ENCODE peak calls at places on chromosomes 11 and 22, in eight cellular contexts. V is mucosa of descending colon, B is fibroblast of lung, N is A549, S is tibial artery, R is neural progenitor cell, X is colonic mucosa, C is dorsolateral prefrontal cortex. L is an unnamed sample.

GRCh38 chr11:13884159-13884799 is 78.2 kb upstream of the SPON1 start:
- DNase-seq in C (no peak), V (no peak), R (no peak), X (no peak), B (peak), N (no peak), S (no peak), L (no peak)

GRCh38 chr11:10990637-10991036 is 132.8 kb upstream of the ZBED5 start:
- DNase-seq in R (no peak), X (no peak), V (no peak), N (peak), B (peak), C (no peak), S (no peak), L (no peak)

GRCh38 chr11:134589155-134589554 is 177.1 kb upstream of the B3GAT1 start:
- DNase-seq in S (no peak), V (no peak), N (no peak), R (no peak), C (no peak), X (no peak), B (no peak), L (no peak)

GRCh38 chr11:66311470-66311964 is 5.3 kb downstream of the CD248 start:
- DNase-seq in V (no peak), B (no peak), X (no peak), S (no peak), N (no peak), C (no peak), R (no peak), L (no peak)

GRCh38 chr22:49370841-49371301 is 456.8 kb downstream of the BRD1 start:
- DNase-seq in X (peak), C (no peak), N (no peak), V (peak), R (no peak), S (peak), B (no peak), L (no peak)

GRCh38 chr22:28366856-28367255 is 312.8 kb downstream of the TTC28 start:
- DNase-seq in B (no peak), C (no peak), V (no peak), R (no peak), X (no peak), S (no peak), N (no peak), L (no peak)

GRCh38 chr22:25875461-25875860 is 133.5 kb downstream of the MYO18B start:
- DNase-seq in N (no peak), R (no peak), C (no peak), V (no peak), S (no peak), X (no peak), B (no peak), L (no peak)

GRCh38 chr11:69840371-69841169 is 21.4 kb upstream of the FGF3 start:
- DNase-seq in R (peak), X (no peak), B (no peak), N (no peak), V (no peak), C (no peak), S (peak), L (no peak)

GRCh38 chr11:33802414-33802950 is 28.2 kb upstream of the FBXO3 start:
- DNase-seq in R (peak), V (peak), S (peak), B (peak), N (peak), X (peak), C (peak), L (peak)

GRCh38 chr11:122155001-122155400 is 39.0 kb upstream of the BLID start:
- DNase-seq in S (no peak), R (no peak), B (no peak), C (no peak), V (no peak), N (no peak), X (no peak), L (no peak)
- TF ChIP-seq CTCF in S (no peak), R (no peak), B (no peak), C (no peak), V (no peak), N (no peak), X (no peak), L (no peak)

DNA sequence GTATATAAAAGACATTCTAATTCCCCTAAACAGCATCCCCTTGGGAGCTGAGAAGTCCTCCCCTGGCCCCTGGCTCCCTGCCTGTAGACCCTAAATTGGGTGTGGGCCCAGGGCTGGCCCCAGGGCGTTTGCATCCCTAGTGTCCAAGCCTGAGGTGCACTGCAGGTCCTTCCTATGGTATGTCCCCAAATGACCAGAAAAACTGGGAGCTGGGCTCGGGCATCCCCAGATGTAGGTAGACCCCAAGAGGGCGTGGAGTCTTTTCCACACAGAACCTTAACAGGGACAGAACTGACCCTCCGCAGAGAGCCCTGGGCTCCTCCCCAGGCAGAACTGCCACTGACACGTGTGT is 782 bp upstream of the OSBPL5 start:
- DNase-seq in B (no peak), S (peak), N (no peak), R (no peak), V (peak), C (no peak), X (no peak), L (no peak)
- H3K4me3 ChIP-seq in B (no peak), S (no peak), N (no peak), R (no peak), V (no peak), C (peak), X (no peak), L (no peak)

DNA sequence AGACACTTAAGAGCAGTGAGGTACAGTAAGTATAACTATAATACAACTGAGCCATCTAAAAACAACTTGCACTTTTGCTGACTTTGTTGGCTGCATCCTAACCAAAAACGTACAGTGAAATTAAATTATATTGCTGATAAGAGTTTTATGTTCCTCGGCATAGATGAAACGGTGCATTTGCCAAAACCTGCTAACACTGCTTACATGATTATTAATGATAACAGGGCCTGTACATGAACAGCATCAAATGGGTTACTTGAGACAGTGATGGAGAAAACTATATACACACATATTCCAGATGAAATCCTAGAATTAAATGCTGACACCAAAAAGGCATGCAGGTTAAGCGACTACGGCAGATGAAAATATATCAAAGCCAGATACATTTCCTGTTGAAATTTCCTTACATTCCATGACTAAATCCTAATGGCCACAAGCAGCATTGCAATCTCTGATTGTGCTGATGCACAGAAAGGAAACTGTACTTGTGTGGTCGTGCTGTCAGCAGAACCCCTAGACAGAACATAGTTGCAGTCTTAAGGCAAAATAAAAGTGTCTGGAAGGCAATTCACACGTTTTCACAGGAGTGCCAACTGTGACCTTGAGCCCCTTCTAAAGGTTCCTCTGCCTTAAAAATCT is 143.9 kb downstream of the CADM1 start:
- DNase-seq in C (no peak), N (no peak), R (no peak), X (no peak), S (no peak), V (no peak), B (peak), L (no peak)
- TF ChIP-seq CTCF in C (no peak), N (no peak), R (no peak), X (no peak), S (no peak), V (no peak), B (peak), L (peak)

GRCh38 chr22:46288846-46289243 is 7.8 kb upstream of the GTSE1 start:
- DNase-seq in V (no peak), B (no peak), S (no peak), C (no peak), X (no peak), N (no peak), R (no peak), L (no peak)
- H3K4me3 ChIP-seq in V (no peak), B (no peak), S (no peak), C (no peak), X (no peak), N (no peak), R (no peak), L (no peak)

DNA sequence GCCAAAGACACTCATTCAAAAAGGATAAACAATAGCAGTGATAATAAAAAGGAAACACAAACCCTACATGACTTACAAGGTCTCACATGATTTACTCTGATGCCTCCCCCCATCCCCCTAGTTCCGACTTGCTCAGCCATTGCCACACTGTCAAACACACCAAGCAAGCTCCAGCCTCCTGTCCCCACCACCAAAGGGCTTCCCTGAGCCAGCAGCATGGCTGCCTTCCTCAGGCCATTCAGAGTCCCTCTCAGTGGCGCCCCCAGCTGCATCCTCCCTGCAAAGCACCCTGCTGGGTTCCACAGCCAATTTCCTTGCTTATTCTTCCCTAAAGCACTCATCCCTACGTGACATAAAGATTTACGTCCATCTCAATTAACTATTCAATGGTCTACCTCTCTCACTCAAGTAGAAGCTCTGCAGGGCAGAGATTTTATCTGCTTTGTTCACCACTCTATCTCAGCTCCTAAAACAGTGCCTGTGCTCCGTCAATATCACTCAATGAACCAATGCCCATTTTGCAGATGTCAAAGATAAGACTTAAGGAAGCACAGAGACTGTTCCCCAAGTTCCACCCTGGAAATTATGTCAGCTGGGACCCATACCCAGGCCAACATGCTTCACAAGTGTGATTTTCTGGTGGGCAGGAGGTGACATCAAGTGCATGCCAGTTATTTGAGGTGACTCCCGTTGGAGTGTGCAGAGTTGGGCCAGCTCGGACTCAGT is 106.9 kb downstream of the SYN3 start:
- DNase-seq in N (no peak), C (no peak), R (peak), X (no peak), B (no peak), S (no peak), V (no peak), L (no peak)
- TF ChIP-seq CTCF in N (no peak), C (no peak), R (peak), X (no peak), B (no peak), S (no peak), V (no peak), L (no peak)

GRCh38 chr11:72583177-72583553 is 91.1 kb downstream of the PDE2A start:
- DNase-seq in C (peak), R (no peak), N (no peak), V (no peak), S (peak), X (no peak), B (no peak), L (no peak)

GRCh38 chr11:72584933-72585597 is 89.2 kb downstream of the PDE2A start:
- DNase-seq in S (no peak), X (no peak), R (no peak), B (no peak), V (no peak), N (no peak), C (peak), L (no peak)

GRCh38 chr11:72582206-72583176 is 91.7 kb downstream of the PDE2A start:
- DNase-seq in B (no peak), X (no peak), V (no peak), R (no peak), C (peak), S (peak), N (no peak), L (no peak)

GRCh38 chr11:72584293-72584921 is 89.8 kb downstream of the PDE2A start:
- DNase-seq in R (peak), S (peak), N (no peak), X (peak), B (peak), V (peak), C (peak), L (peak)

DNA sequence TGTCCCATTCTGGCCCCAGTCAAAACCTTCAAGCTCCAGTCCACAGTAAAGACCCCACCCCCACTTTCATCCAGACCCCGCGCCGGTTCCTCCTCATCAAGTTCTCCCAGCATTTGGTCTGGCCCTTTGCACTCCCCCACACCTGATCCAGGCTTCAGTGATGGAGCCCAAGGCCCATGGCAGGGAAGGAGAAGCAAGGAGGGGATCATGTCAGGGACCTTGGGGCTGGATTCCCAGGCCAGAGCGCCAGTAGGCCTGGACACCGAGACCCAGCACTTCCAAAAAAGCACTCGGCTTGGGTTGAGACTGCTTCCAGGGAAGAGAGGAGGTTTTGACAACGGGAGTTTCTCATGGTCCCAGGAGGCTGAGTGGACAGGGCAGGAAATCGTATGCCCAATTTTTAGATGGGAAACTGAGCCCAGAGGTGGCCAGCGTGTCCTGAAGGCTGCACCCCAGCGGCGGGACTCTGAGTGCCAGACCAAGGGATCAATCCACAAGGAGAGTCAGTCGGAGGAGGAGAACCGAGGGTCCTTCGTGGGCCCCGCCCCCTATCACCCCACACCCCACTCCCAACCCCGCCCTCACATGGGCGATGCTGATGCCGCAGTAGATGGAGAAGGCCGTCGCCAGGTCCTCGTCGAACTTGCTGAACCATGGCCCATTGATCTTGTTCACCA is 90.5 kb downstream of the PDE2A start:
- DNase-seq in C (no peak), S (peak), X (no peak), R (no peak), B (no peak), N (no peak), V (no peak), L (no peak)
- H3K4me3 ChIP-seq in C (no peak), S (no peak), X (peak), R (peak), B (no peak), N (no peak), V (no peak), L (no peak)

GRCh38 chr22:43889366-43890253 is 2.2 kb downstream of the PNPLA5 start:
- DNase-seq in B (peak), V (no peak), N (peak), C (no peak), S (no peak), R (peak), X (no peak), L (peak)
- TF ChIP-seq CTCF in B (peak), V (no peak), N (no peak), C (no peak), S (no peak), R (peak), X (no peak), L (peak)

GRCh38 chr22:36359172-36359973 is 28.4 kb downstream of the MYH9 start:
- DNase-seq in S (no peak), C (no peak), B (no peak), X (no peak), N (no peak), V (no peak), R (no peak), L (no peak)

GRCh38 chr22:36360011-36360410 is 27.8 kb downstream of the MYH9 start:
- DNase-seq in S (no peak), V (no peak), C (no peak), N (no peak), R (peak), B (no peak), X (no peak), L (no peak)

GRCh38 chr22:36362819-36363377 is 24.9 kb downstream of the MYH9 start:
- DNase-seq in S (no peak), V (no peak), B (peak), C (no peak), R (no peak), X (no peak), N (no peak), L (no peak)

GRCh38 chr22:36362077-36362476 is 25.7 kb downstream of the MYH9 start:
- DNase-seq in B (no peak), V (no peak), S (no peak), C (no peak), N (no peak), X (no peak), R (no peak), L (no peak)

GRCh38 chr22:36360871-36361383 is 26.8 kb downstream of the MYH9 start:
- DNase-seq in N (no peak), X (no peak), S (no peak), B (peak), V (no peak), R (no peak), C (no peak), L (no peak)
- H3K4me3 ChIP-seq in N (no peak), X (no peak), S (peak), B (no peak), V (no peak), R (no peak), C (no peak), L (no peak)

DNA sequence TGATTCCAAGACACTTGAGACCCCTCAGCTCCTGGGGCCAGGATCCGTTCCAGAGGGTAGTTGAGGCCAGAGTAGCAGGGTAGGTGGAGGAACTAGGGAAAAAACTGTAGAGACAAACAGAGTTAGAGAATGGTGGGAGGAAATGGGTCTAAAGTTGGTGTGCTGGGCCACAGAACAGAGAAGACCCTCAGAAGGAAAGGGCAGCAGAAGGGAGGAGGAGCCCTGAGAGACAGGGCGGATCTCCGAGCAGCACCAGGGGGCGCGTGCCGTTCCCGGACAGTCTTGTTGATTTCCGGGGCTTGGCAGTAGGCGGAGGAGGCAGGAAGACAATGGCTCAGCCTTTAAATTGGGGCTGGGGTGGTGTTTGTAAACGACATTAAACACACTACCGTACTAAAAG is 2.4 kb upstream of the CECR2 start:
- DNase-seq in X (peak), S (no peak), N (peak), C (peak), R (peak), B (no peak), V (peak), L (no peak)
- TF ChIP-seq CTCF in X (no peak), S (no peak), N (no peak), C (peak), R (peak), B (no peak), V (no peak), L (no peak)